ENCODE peak calls at places on chromosomes 3 and 15, in nine cellular contexts. U is neural crest cell, D is GM12865, V is epithelial cell of esophagus, Q is heart right ventricle, X is heart left ventricle, W is mesothelial cell of epicardium, L is bronchial epithelial cell, J is cardiac muscle cell. S is an unnamed sample.

GRCh38 chr3:197226179-197226578 is 72.2 kb downstream of the DLG1 start:
- DNase-seq in U (peak; percentile 6), D (no peak), V (no peak), Q (no peak), X (no peak), W (no peak), L (no peak), J (peak; percentile 47), S (no peak)

GRCh38 chr15:98280576-98280975 is 320.1 kb downstream of the ARRDC4 start:
- DNase-seq in U (no peak), D (no peak), V (no peak), Q (no peak), X (no peak), W (no peak), L (no peak), J (no peak), S (no peak)

GRCh38 chr15:80997692-80998091 is 3.0 kb upstream of the TLNRD1 start:
- DNase-seq in U (no peak), D (no peak), V (no peak), Q (no peak), X (no peak), W (no peak), L (no peak), J (no peak), S (no peak)

GRCh38 chr3:122679085-122679466 is 1.6 kb upstream of the PARP14 start:
- DNase-seq in U (peak; percentile 77), D (peak; percentile 91), V (peak; percentile 79), Q (peak; percentile 72), X (peak; percentile 86), W (peak; percentile 34), L (peak; percentile 67), J (peak; percentile 76), S (peak; percentile 83)

GRCh38 chr3:36025232-36025631 is 355.1 kb upstream of the STAC start:
- DNase-seq in U (no peak), D (no peak), V (peak; percentile 5), Q (no peak), X (no peak), W (no peak), L (no peak), J (no peak), S (no peak)

GRCh38 chr15:28075482-28076029 is 23.6 kb downstream of the OCA2 start:
- DNase-seq in U (no peak), D (no peak), V (no peak), Q (no peak), X (no peak), W (no peak), L (no peak), J (no peak), S (no peak)

GRCh38 chr3:147930417-147930816 is 521.3 kb downstream of the ZIC1 start:
- DNase-seq in U (no peak), D (no peak), V (peak; percentile 64), Q (no peak), X (no peak), W (no peak), L (peak; percentile 53), J (no peak), S (no peak)

GRCh38 chr3:120438971-120439370 is 11.8 kb downstream of the FSTL1 start:
- DNase-seq in U (no peak), D (no peak), V (peak; percentile 79), Q (peak; percentile 49), X (peak; percentile 83), W (no peak), L (peak; percentile 84), J (no peak), S (peak; percentile 86)

GRCh38 chr3:126958638-126959085 is 24.3 kb upstream of the PLXNA1 start:
- DNase-seq in U (no peak), D (no peak), V (no peak), Q (no peak), X (peak; percentile 19), W (no peak), L (no peak), J (no peak), S (no peak)

GRCh38 chr3:126960604-126960995 is 22.3 kb upstream of the PLXNA1 start:
- DNase-seq in U (no peak), D (no peak), V (no peak), Q (peak; percentile 43), X (peak; percentile 61), W (no peak), L (peak; percentile 10), J (no peak), S (no peak)

GRCh38 chr3:126961191-126961790 is 21.6 kb upstream of the PLXNA1 start:
- DNase-seq in U (no peak), D (peak; percentile 60), V (peak; percentile 89), Q (peak; percentile 76), X (peak; percentile 83), W (no peak), L (peak; percentile 86), J (no peak), S (peak; percentile 85)

GRCh38 chr3:126959144-126959920 is 23.6 kb upstream of the PLXNA1 start:
- DNase-seq in U (no peak), D (no peak), V (no peak), Q (no peak), X (peak; percentile 14), W (no peak), L (no peak), J (no peak), S (no peak)

DNA sequence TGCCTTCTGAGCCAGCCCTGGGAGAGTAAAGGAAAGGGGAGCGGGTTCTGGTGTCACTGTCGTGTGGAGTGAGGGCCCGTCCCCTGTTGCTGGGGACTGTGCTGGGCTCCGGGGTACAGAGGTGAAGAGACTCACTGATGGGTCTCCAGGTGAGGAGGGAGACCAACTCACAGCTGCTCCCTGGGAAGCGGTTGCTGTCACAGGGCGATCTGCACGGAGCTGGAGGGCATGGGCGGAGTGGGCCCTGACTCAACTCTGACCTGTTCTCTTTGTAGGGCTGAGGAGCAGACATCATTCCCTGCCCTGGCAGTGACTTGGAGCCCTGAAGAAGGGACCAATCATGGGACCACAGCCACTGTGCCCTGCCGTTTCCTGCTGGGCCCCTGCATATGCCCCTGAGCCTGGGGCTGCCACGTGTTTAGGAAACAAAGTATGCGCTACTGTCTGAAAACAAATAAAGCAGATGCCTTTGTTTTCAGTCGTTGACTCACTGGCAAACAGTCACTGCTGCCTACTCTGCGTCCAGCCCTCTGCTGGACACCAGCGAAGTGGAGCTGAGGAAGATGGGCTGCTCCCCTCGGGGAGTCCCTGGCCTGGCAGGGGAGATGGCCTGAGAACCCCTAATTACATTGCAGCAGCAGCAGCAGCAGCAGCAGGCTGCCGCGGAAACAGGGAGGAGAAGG is 22.9 kb upstream of the PLXNA1 start:
- DNase-seq in U (no peak), D (no peak), V (peak; percentile 74), Q (no peak), X (peak; percentile 26), W (no peak), L (peak; percentile 77), J (no peak), S (no peak)
- TF ChIP-seq CTCF in U (peak; percentile 46), D (no peak), V (peak; percentile 28), Q (no peak), X (no peak), W (no peak), L (peak; percentile 61), J (peak; percentile 39), S (no peak)

DNA sequence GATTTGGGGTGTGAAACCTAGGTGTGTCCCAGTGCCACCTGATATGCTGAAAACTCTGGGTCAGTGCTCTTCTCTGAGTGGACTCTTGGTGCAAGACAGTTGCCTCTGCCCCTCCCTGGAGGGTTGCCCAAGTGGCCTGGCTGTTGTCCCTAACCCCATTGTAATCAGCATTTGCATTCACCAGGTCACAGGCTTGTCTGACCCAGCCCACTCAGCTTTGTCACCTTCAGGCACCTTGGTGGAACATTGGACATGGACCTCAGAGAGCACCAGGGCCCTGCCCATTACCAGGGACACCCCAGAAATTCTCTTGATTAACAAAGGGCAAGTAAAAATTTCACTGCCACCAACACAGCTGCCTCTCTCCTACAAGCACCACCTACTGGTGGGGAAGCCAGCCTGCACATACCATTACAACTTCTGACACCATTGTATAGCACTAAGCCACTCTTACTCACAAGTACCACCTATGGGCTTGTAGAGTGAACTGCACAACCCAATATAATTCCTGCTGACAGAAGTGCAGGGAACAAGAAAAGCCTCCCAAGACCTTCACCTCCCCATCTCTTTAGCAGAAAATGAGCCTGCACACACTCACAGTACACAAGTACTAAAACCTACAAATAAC is 324.6 kb downstream of the EPHA6 start:
- DNase-seq in U (no peak), D (peak; percentile 29), V (peak; percentile 49), Q (no peak), X (no peak), W (no peak), L (peak; percentile 36), J (no peak), S (no peak)
- TF ChIP-seq CTCF in U (peak; percentile 45), D (peak; percentile 22), V (peak; percentile 37), Q (no peak), X (no peak), W (no peak), L (peak; percentile 47), J (no peak), S (no peak)

DNA sequence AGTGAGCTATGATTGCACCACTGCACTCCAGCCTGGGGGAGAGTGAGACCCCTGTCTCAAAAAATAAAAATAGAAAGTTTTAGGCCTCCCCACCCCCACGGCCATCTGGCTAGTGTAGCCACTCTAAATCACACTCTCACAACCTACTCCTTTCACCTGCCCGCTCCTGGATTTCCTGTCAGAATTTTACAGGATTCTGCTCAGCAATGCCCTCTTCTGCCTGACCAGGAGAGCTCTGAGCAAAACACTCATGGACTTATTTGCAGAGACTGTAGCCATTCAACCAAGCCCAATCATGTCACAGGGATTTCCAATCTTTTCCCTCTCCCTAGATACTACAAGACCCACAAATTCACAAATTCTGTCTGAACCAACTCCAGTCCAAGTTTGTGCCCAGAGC is 242.6 kb upstream of the TPRG1 start:
- DNase-seq in U (no peak), D (no peak), V (peak; percentile 56), Q (no peak), X (no peak), W (no peak), L (peak; percentile 47), J (peak; percentile 36), S (no peak)
- TF ChIP-seq CTCF in U (no peak), D (no peak), V (peak; percentile 54), Q (peak; percentile 17), X (peak; percentile 45), W (no peak), L (peak; percentile 51), J (no peak), S (no peak)

GRCh38 chr15:51365417-51365816 is 24.0 kb downstream of the GLDN start:
- DNase-seq in U (no peak), D (no peak), V (no peak), Q (no peak), X (no peak), W (no peak), L (no peak), J (no peak), S (no peak)

GRCh38 chr15:51366071-51366470 is 24.6 kb downstream of the GLDN start:
- DNase-seq in U (no peak), D (no peak), V (peak; percentile 20), Q (no peak), X (no peak), W (no peak), L (no peak), J (no peak), S (no peak)

GRCh38 chr15:51367322-51367976 is 26.0 kb downstream of the GLDN start:
- DNase-seq in U (no peak), D (no peak), V (no peak), Q (no peak), X (no peak), W (no peak), L (no peak), J (no peak), S (no peak)

GRCh38 chr15:51368307-51368706 is 26.9 kb downstream of the GLDN start:
- DNase-seq in U (no peak), D (no peak), V (no peak), Q (no peak), X (no peak), W (no peak), L (no peak), J (no peak), S (no peak)

DNA sequence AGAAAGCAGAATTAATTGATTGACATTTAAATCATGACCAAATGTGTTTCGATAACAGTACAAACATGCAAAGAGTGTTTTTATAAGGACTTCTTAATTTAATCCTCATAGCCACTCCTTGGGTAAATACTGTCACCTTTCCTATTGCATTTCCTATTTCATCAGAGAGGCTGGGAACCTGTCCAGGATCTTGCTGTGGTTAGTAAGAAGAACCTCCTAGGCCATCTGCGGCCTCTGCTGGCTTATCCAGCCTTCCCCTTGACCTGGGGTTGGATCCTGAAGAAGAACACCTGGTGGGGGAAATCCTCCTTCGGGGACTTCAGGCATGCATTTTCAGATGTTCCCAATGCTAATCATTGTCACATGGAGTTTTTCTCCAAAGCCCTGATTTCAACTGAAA is 25.5 kb downstream of the GLDN start:
- DNase-seq in U (no peak), D (no peak), V (peak; percentile 76), Q (no peak), X (no peak), W (no peak), L (peak; percentile 89), J (no peak), S (no peak)
- TF ChIP-seq CTCF in U (no peak), D (no peak), V (no peak), Q (no peak), X (no peak), W (no peak), L (peak; percentile 13), J (no peak), S (no peak)

S was measured in coronary artery.